ENCODE peak calls at places on chromosome 1, in five cellular contexts. T, Y, U, G and B are unnamed samples.

GRCh38 chr1:26744075-26744958 is 43.4 kb upstream of the PIGV start:
- DNase-seq in T (peak), U (no peak), Y (peak), G (peak), B (peak)

GRCh38 chr1:21307663-21308062 is 17.4 kb upstream of the ECE1 start:
- DNase-seq in Y (peak), T (no peak), G (no peak), U (no peak), B (no peak)

GRCh38 chr1:52306227-52307006 is 59.6 kb downstream of the CC2D1B start:
- DNase-seq in G (no peak), T (no peak), U (no peak), Y (no peak), B (no peak)

GRCh38 chr1:27872802-27873665 is 690 bp downstream of the THEMIS2 start:
- DNase-seq in T (peak), Y (peak), U (no peak), G (peak), B (no peak)

GRCh38 chr1:32182060-32182459 is 2.6 kb downstream of the TXLNA start:
- DNase-seq in Y (no peak), U (no peak), G (no peak), T (no peak), B (no peak)

GRCh38 chr1:86370627-86371026 is 25.5 kb downstream of the ODF2L start:
- DNase-seq in G (no peak), Y (no peak), T (peak), U (no peak), B (no peak)

GRCh38 chr1:115057661-115058249 is 28.1 kb downstream of the TSHB start:
- DNase-seq in Y (no peak), U (no peak), T (no peak), G (no peak), B (no peak)

GRCh38 chr1:235919127-235919796 is 52.6 kb upstream of the LYST start:
- DNase-seq in G (no peak), T (no peak), Y (no peak), U (no peak), B (no peak)

DNA sequence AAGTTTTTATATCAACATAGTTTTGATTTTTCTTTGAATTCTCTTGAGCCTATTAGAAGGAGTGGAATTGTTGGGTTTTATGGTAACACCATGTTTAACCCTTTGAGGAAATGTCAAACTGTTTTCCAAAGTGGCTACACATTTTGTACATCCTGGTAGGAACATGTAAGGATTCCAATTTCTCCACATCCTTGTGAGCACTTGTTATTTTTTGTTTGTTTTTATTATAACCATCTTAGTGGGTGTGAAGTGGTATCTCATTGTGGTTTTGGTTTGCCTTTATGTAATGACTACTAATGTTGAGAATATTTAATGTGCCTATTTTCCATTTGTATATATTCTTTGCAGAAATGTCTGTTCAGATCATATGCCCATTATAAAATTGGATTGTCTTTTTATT is 120.5 kb downstream of the FGGY start:
- DNase-seq in T (no peak), G (no peak), Y (no peak), U (no peak), B (no peak)
- H2BK12ac ChIP-seq in T (no peak), G (no peak), Y (no peak), U (no peak), B (no peak)

GRCh38 chr1:119659628-119660027 is 11.6 kb upstream of the ZNF697 start:
- DNase-seq in G (no peak), T (peak), U (no peak), Y (peak), B (no peak)
- H3K14ac ChIP-seq in G (no peak), T (no peak), U (no peak), Y (no peak), B (no peak)

DNA sequence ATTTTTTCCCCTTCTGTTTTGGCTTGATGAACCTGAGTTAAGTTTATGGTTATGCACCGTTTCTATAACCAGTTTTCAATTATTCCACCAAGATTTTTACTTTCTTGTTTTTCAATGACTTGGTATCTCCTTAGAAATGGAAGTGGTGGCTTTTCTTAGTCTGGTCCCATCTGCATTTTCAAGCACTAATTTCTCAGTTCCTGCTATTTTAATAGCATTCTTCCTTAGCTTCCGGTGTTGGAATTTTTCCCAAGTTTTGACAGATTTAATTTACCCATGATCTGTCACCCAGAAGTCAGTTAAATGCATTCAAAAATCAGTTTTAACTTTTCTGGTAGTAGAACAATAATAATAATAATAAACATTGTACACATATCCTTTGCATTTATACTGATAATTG is 184.6 kb upstream of the OLFM3 start:
- DNase-seq in G (no peak), Y (no peak), T (no peak), U (no peak), B (no peak)
- H2BK12ac ChIP-seq in G (no peak), Y (no peak), T (no peak), U (no peak), B (no peak)

GRCh38 chr1:42958488-42959317 is at the start of gene SLC2A1:
- DNase-seq in T (peak), Y (peak), U (peak), G (peak), B (peak)
- H3K14ac ChIP-seq in T (no peak), Y (peak), U (peak), G (no peak), B (peak)

GRCh38 chr1:19559641-19560040 is 74.3 kb upstream of the CAPZB start:
- DNase-seq in T (peak), U (no peak), Y (no peak), G (no peak), B (peak)
- H2BK12ac ChIP-seq in T (no peak), U (no peak), Y (no peak), G (no peak), B (no peak)

GRCh38 chr1:77370161-77370560 is 88.3 kb downstream of the AK5 start:
- DNase-seq in Y (no peak), G (no peak), U (no peak), T (peak), B (no peak)
- H3K14ac ChIP-seq in Y (no peak), G (no peak), U (no peak), T (peak), B (no peak)

DNA sequence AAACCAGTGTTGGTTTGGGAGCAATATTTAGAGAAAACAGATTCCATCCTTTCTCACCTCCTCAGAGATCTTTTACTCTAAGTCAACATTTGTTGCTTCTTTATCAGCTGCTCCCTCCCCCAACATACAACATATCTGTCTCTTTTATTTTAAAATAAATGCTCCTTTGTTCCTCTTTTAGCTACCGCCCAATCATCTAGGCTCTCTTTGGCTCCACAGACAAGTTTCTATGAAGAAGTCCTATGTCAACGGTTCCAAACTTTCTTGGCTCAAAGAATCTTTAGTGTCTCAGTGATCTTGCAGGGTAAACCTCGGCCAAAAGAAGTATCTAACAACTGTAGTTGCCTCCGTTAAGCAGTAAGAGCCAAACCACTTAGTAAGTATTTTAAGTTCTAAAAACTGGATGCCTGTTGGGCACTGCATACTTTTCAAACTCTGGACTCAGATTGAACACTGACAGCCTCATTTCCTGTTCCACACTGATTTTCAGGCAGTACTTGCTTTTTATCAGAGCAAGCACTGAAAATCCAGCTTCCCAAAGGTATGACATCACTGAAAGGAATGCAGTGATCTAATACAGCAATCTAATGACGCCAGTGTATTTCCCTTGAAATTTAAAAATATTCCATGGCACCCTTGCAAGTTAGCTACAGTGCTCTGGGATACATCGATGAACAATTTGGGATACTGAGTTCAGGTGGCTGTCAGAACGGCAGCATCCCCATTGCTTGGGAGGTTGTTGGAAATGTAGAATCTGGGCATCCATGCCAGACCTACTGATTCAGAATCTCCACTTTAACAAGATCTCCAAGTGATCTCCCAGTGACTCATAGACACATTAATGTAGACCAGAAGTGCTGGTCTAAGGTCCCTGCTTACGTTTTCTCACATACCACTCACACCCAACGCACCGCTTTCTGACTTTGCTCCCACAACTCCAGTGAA is 26.8 kb downstream of the EGLN1 start:
- DNase-seq in G (no peak), U (no peak), Y (no peak), T (peak), B (peak)
- H2BK12ac ChIP-seq in G (no peak), U (no peak), Y (no peak), T (no peak), B (peak)

GRCh38 chr1:166261511-166261910 is 94.7 kb upstream of the FAM78B start:
- DNase-seq in U (no peak), G (no peak), Y (no peak), T (no peak), B (no peak)
- H3K14ac ChIP-seq in U (no peak), G (no peak), Y (no peak), T (no peak), B (no peak)

GRCh38 chr1:216936779-216937178 is 213.6 kb upstream of the ESRRG start:
- DNase-seq in Y (no peak), G (no peak), T (no peak), U (no peak), B (no peak)
- H2BK12ac ChIP-seq in Y (no peak), G (no peak), T (no peak), U (no peak), B (no peak)